ENCODE peak calls at places on chromosomes 1 and 21, in ten cellular contexts. S is esophagus muscularis mucosa; X is stomach; R is CD4-positive, alpha-beta T cell; V is endothelial cell; D is AG04449; J is pancreas; K is cardiac fibroblast; M is astrocyte of the spinal cord; B is colonic mucosa. T is an unnamed sample.

GRCh38 chr1:220409751-220410370 is 118.1 kb upstream of the MARK1 start:
- DNase-seq in S (no peak), X (no peak), R (no peak), V (no peak), D (no peak), J (no peak), K (no peak), M (no peak), B (no peak), T (no peak)

GRCh38 chr1:110207831-110208230 is 2.3 kb upstream of the KCNC4 start:
- DNase-seq in S (no peak), X (peak), R (peak), V (peak), D (no peak), J (peak), K (peak), M (peak), B (peak), T (no peak)

GRCh38 chr1:14003552-14003951 is 303.6 kb downstream of the PRDM2 start:
- DNase-seq in S (no peak), X (no peak), R (no peak), V (no peak), D (no peak), J (no peak), K (no peak), M (no peak), B (no peak), T (no peak)

GRCh38 chr1:12426030-12426429 is 192.0 kb downstream of the DHRS3 start:
- DNase-seq in S (no peak), X (no peak), R (no peak), V (no peak), D (no peak), J (no peak), K (no peak), M (peak), B (no peak), T (no peak)

GRCh38 chr1:225691861-225692516 is 39.1 kb upstream of the ENAH start:
- DNase-seq in S (no peak), X (no peak), R (no peak), V (no peak), D (peak), J (no peak), K (peak), M (peak), B (no peak), T (no peak)

GRCh38 chr1:193240609-193241008 is 54.2 kb upstream of the B3GALT2 start:
- DNase-seq in S (no peak), X (no peak), R (no peak), V (no peak), D (no peak), J (no peak), K (no peak), M (no peak), B (no peak), T (no peak)

GRCh38 chr1:169087876-169088275 is 18.6 kb upstream of the ATP1B1 start:
- DNase-seq in S (peak), X (no peak), R (no peak), V (no peak), D (no peak), J (no peak), K (no peak), M (no peak), B (no peak), T (no peak)

GRCh38 chr1:206419783-206420182 is 50.5 kb upstream of the IKBKE start:
- DNase-seq in S (no peak), X (no peak), R (no peak), V (no peak), D (no peak), J (no peak), K (peak), M (no peak), B (no peak), T (peak)

DNA sequence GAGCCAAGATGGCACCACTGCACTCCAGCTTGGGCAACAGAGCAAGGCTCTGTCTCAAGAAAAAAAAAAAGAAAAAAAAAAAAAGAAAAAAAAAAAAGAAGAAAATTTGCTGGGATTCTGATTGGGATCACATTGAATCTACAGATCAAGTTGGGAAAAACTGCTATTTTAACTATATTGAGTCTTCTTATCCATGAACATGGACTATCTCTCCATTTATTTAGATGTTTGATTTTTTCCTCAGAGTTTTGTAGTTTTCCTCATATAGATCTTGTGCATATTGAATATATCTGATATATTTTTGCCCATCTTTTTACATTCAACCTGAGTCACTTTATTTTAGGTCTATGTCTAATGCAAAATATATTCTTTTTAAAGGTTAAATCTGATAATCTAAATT is 58.3 kb upstream of the B3GALNT2 start:
- DNase-seq in S (no peak), X (no peak), R (no peak), V (no peak), D (no peak), J (no peak), K (no peak), M (no peak), B (no peak), T (no peak)
- TF ChIP-seq CTCF in S (no peak), X (no peak), R (no peak), V (no peak), D (no peak), J (no peak), K (no peak), M (no peak), B (no peak), T (no peak)

DNA sequence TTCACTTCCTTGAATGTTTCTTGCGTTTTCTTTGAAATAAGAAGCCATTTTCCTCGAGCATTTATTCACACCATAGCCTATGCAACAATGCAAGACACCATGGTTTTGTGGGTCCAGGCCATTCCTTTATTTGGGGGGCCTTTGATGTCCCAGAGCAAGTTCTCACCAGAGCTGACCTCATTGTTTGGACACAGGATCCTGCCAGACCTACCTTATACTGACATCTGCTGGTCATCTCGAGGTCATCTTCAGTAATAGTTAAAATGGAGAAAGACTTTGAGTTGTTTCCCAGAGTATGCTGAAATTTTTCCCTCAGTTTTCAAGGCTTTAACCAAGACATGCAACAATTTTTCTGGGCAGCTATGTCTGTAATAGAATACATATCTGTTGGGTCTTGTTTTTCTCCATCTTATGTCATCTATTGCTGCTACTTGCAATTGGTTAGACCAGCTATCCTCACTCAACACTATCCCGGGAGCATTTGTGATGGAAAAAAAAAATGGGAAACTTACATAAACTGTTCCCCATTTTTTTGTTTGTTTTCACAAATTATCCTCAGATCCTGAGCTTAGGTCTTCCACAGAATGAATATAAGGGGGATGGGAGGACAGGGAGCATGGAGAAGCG is 34.0 kb upstream of the BACE2 start:
- DNase-seq in S (no peak), X (no peak), R (no peak), V (peak), D (no peak), J (no peak), K (peak), M (peak), B (no peak), T (no peak)
- TF ChIP-seq CTCF in S (peak), X (no peak), R (no peak), V (no peak), D (peak), J (peak), K (peak), M (peak), B (peak), T (peak)

DNA sequence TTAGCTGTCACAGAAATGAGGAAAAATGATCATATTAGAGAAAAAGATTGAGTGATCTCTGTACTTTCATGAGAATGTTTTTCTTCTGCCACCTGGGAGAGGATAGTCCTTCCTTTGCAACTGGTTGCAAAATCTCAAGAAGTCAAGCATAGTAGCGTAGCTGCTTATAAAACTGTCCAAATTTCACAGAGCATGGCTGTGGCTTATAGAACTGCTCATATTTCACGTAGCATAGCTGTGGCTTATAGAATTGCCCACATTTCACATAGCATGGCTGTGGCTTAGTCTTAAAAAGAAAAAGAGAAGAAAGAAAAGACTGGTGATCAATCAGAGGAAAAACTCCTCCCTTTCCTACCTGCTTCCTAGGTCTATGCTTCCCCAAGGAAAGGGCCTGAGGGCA is 329.5 kb downstream of the SIPA1L2 start:
- DNase-seq in S (no peak), X (no peak), R (no peak), V (no peak), D (no peak), J (no peak), K (no peak), M (no peak), B (no peak), T (no peak)
- TF ChIP-seq CTCF in S (no peak), X (no peak), R (no peak), V (no peak), D (no peak), J (no peak), K (no peak), M (no peak), B (no peak), T (no peak)

DNA sequence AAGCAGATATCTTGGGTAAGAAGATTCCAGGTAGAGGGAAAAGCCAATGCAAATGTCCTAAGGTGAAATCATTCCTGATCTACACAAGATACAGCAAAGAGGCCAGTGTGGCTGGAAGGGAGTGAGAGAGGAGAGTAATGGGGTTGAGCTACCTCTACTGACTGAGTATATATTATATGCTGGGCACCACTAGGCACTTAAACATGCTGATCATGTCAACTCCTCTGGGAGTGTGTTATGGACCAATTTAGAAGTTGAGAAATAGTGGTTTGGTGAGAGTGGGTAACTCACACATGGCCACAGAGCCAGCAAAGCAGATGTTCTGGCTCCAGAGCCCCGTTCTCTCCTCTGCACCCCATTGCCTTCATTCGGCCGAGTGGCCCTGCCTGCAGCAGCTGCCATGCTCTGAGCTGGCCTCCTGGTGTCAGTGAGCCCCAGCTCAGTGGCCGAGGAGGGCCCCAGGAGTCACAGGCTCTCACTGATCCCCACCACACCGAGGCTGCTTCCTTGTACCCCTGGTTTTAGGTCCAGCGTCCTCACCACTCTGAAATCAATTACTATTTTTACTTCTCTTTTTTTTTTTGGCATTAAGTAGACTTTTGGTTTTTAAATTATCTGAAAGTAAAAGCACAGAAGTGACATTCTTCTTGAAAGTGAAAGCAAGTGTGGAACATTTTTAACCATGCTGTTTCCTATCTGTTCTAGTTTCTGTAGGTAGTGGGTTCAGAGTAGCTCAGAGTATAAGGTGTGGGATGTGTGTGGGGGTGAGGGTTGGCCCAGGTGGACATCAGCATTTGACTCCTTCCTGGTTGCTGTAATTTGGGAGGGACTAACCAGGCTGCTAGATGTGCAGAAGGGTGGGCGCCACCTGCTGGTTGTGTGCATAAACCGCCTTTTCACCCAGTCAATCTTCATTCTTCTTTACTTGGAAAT is 45.8 kb upstream of the CRNN start:
- DNase-seq in S (peak), X (peak), R (peak), V (peak), D (no peak), J (peak), K (peak), M (peak), B (peak), T (no peak)
- TF ChIP-seq CTCF in S (peak), X (peak), R (peak), V (peak), D (peak), J (peak), K (peak), M (peak), B (peak), T (peak)